ENCODE peak calls at places on chromosomes 12 and 14, in four cellular contexts. One of them, this sample, is unnamed.

GRCh38 chr12:80937391-80938238 is at the start of gene LIN7A:
- DNase-seq in K562: no peak
- DNase-seq in A549: peak
- DNase-seq in HepG2: peak
- DNase-seq in this sample: peak

GRCh38 chr12:16691624-16692023 is 85.7 kb upstream of the LMO3 start:
- DNase-seq in K562: no peak
- DNase-seq in A549: no peak
- DNase-seq in HepG2: no peak
- DNase-seq in this sample: no peak

GRCh38 chr12:52232233-52232915 is 669 bp upstream of the KRT7 start:
- DNase-seq in K562: no peak
- DNase-seq in A549: no peak
- DNase-seq in HepG2: no peak
- DNase-seq in this sample: no peak

GRCh38 chr14:91755560-91755959 is 23.7 kb upstream of the CATSPERB start:
- DNase-seq in K562: no peak
- DNase-seq in A549: no peak
- DNase-seq in HepG2: peak
- DNase-seq in this sample: peak

GRCh38 chr14:104788873-104789663 is 6.5 kb downstream of the AKT1 start:
- DNase-seq in K562: no peak
- DNase-seq in A549: no peak
- DNase-seq in HepG2: no peak
- DNase-seq in this sample: no peak

GRCh38 chr14:105281354-105282097 is 19.3 kb downstream of the BRF1 start:
- DNase-seq in K562: no peak
- DNase-seq in A549: peak
- DNase-seq in HepG2: peak
- DNase-seq in this sample: peak

GRCh38 chr12:118455327-118455726 is 79.0 kb downstream of the SUDS3 start:
- DNase-seq in K562: no peak
- DNase-seq in A549: no peak
- DNase-seq in HepG2: no peak
- DNase-seq in this sample: no peak

GRCh38 chr12:8780389-8780788 is 42.0 kb upstream of the A2ML1 start:
- DNase-seq in K562: peak
- DNase-seq in A549: peak
- DNase-seq in HepG2: peak
- DNase-seq in this sample: peak

GRCh38 chr14:62143235-62143634 is 381.0 kb downstream of the SNAPC1 start:
- DNase-seq in K562: no peak
- DNase-seq in A549: no peak
- DNase-seq in HepG2: no peak
- DNase-seq in this sample: peak

GRCh38 chr12:118033902-118034301 is 17.4 kb downstream of the RFC5 start:
- DNase-seq in K562: no peak
- DNase-seq in A549: no peak
- DNase-seq in HepG2: no peak
- DNase-seq in this sample: peak

GRCh38 chr14:59246566-59246965 is 58.1 kb downstream of the DAAM1 start:
- DNase-seq in K562: no peak
- DNase-seq in A549: no peak
- DNase-seq in HepG2: no peak
- DNase-seq in this sample: no peak

GRCh38 chr12:20681334-20681733 is 13.8 kb upstream of the SLCO1C1 start:
- DNase-seq in K562: no peak
- DNase-seq in A549: no peak
- DNase-seq in HepG2: no peak
- DNase-seq in this sample: no peak

GRCh38 chr14:81423504-81423903 is 23.4 kb upstream of the STON2 start:
- DNase-seq in K562: no peak
- DNase-seq in A549: no peak
- DNase-seq in HepG2: no peak
- DNase-seq in this sample: no peak

GRCh38 chr14:74955229-74955999 is at the start of gene PGF:
- DNase-seq in K562: peak
- DNase-seq in A549: peak
- DNase-seq in HepG2: no peak
- DNase-seq in this sample: no peak

GRCh38 chr12:58081488-58081887 is 140.1 kb downstream of the ATP23 start:
- DNase-seq in K562: no peak
- DNase-seq in A549: no peak
- DNase-seq in HepG2: no peak
- DNase-seq in this sample: no peak
- TF ChIP-seq MAZ in K562: no peak
- TF ChIP-seq MAZ in A549: no peak
- TF ChIP-seq MAZ in HepG2: no peak
- TF ChIP-seq MAZ in this sample: no peak

DNA sequence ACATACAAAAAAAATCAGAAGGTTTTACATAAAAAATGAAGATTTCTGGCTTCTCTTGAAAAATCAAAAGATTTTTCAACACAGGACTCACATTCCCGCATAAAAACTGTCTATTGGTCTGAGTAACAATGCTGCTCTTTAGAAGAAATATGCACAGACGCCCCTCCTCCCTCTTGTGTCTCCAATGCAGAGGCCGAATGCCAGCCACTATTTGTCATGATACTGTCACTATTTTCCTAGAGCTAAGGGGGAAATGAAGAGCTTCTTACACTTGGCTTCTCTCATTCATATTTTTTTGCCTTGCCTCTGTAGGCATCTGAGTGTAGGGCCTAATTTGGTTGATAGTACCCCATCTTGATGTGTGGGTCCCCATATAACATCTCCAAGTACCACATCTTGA is 98.0 kb downstream of the BBS10 start:
- DNase-seq in K562: no peak
- DNase-seq in A549: no peak
- DNase-seq in HepG2: no peak
- DNase-seq in this sample: peak
- TF ChIP-seq MAZ in K562: no peak
- TF ChIP-seq MAZ in A549: no peak
- TF ChIP-seq MAZ in HepG2: no peak
- TF ChIP-seq MAZ in this sample: no peak

GRCh38 chr12:116282371-116283286 is 5.1 kb upstream of the MED13L start:
- DNase-seq in K562: peak
- DNase-seq in A549: no peak
- DNase-seq in HepG2: no peak
- DNase-seq in this sample: no peak

GRCh38 chr12:116278259-116278595 is 734 bp upstream of the MED13L start:
- DNase-seq in K562: no peak
- DNase-seq in A549: no peak
- DNase-seq in HepG2: no peak
- DNase-seq in this sample: no peak

GRCh38 chr12:116278667-116279066 is 1.2 kb upstream of the MED13L start:
- DNase-seq in K562: no peak
- DNase-seq in A549: no peak
- DNase-seq in HepG2: no peak
- DNase-seq in this sample: no peak

GRCh38 chr12:116277393-116278258 is at the start of gene MED13L:
- DNase-seq in K562: peak
- DNase-seq in A549: peak
- DNase-seq in HepG2: peak
- DNase-seq in this sample: peak

DNA sequence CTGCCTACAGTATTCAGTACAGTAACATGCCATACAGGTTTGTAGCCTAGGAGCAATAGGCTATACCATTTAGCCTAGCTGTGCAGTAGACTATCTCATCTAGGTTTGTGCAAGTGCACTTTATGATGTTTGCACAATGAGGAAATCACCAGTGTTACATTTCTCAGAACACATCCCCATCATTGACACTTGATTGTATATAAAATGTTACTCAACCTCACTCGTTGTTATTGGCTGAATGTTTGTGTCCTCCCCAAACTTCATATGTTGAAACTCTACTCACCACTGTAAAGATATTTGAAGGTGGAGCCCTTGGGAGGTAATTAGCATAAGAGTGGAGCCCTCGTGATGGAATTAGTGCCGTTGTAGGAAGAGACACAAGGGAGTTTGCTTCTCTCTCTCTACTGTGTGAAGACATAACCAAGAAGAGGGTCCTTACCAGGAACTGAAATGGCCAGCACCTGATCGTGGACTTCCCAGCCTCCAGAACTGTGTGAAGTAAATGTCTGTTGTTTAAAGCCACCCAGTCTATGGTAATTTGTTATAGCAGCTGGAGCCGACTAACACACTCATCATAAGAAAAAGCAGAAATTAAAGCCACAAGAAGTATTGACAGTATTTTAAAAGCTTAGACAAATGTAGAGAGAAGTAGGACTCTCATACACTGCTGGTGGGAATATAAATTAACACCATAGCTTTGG is 3.2 kb upstream of the MED13L start:
- DNase-seq in K562: no peak
- DNase-seq in A549: no peak
- DNase-seq in HepG2: peak
- DNase-seq in this sample: no peak
- TF ChIP-seq MAZ in K562: no peak
- TF ChIP-seq MAZ in A549: no peak
- TF ChIP-seq MAZ in HepG2: no peak
- TF ChIP-seq MAZ in this sample: no peak

GRCh38 chr12:38159092-38159551 is 157.5 kb upstream of the ALG10B start:
- DNase-seq in K562: no peak
- DNase-seq in A549: no peak
- DNase-seq in HepG2: no peak
- DNase-seq in this sample: no peak
- TF ChIP-seq MAZ in K562: no peak
- TF ChIP-seq MAZ in A549: no peak
- TF ChIP-seq MAZ in HepG2: no peak
- TF ChIP-seq MAZ in this sample: no peak

DNA sequence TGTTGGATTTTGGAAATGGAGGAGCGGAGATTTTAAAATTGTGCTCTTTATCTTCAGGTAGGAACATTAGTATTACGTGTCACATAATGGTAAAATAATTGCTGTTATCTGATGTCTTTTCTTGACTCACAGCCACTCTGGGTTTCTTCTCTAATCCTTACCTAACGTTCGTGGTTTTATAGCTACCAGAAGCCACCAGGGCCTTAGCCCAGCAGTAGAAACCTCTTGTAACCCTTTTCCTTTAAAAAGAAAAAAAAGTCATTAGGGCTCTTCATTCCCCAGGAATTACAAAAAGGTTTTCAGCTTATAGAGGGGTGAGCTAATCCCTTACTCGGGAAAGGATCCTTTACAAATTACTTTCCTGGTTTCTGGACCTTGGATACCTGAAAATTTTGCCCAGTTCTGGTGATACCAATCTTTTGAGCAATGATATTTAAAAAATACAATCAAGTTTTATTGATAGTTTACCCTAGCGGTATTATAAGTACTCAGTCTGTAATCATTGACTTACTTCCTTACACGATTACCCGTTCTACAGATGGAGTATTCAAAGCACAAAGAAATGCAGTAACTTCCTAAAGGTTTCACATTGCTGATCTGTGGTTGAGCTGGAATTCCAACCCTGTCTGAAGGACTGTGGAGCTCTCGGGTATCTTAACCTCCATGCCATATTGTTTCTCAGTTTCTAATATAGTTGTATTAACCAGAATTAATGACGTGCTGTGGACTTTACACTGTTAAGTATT is 1.6 kb downstream of the GABARAPL1 start:
- DNase-seq in K562: no peak
- DNase-seq in A549: no peak
- DNase-seq in HepG2: no peak
- DNase-seq in this sample: peak
- TF ChIP-seq MAZ in K562: no peak
- TF ChIP-seq MAZ in A549: no peak
- TF ChIP-seq MAZ in HepG2: no peak
- TF ChIP-seq MAZ in this sample: no peak

This sample was measured in IMR-90.